ENCODE peak calls at places on chromosomes 4 and X, in six cellular contexts. I is GM12891, V is K562, K is HepG2, C is H1, F is GM12878. A is an unnamed sample.

GRCh38 chrX:67100031-67100884 is 443.6 kb upstream of the AR start:
- DNase-seq in C (no peak), I (no peak), K (no peak), V (no peak), F (no peak), A (no peak)

GRCh38 chrX:10773318-10773717 is 152.9 kb upstream of the MID1 start:
- DNase-seq in V (no peak), K (no peak), F (no peak), C (no peak), I (no peak), A (no peak)

GRCh38 chr4:112889619-112890294 is 159.7 kb upstream of the ANK2 start:
- DNase-seq in C (no peak), F (peak; percentile 23), V (no peak), K (no peak), I (no peak), A (no peak)

GRCh38 chr4:31580843-31581242 is 860.7 kb downstream of the PCDH7 start:
- DNase-seq in F (no peak), K (no peak), C (no peak), I (no peak), V (no peak), A (no peak)

GRCh38 chr4:106986486-106986885 is 49.6 kb downstream of the DKK2 start:
- DNase-seq in K (no peak), F (no peak), V (no peak), C (no peak), I (no peak), A (no peak)

GRCh38 chrX:120020305-120020704 is 57.2 kb downstream of the RHOXF2B start:
- DNase-seq in C (no peak), I (no peak), K (no peak), V (no peak), F (no peak), A (no peak)

GRCh38 chrX:28058906-28059305 is 77.7 kb upstream of the DCAF8L1 start:
- DNase-seq in C (no peak), K (no peak), V (no peak), F (no peak), I (no peak), A (no peak)

GRCh38 chr4:132076829-132077228 is 1072.3 kb upstream of the PCDH10 start:
- DNase-seq in V (no peak), C (no peak), I (no peak), K (no peak), F (no peak), A (no peak)

GRCh38 chrX:16573781-16574180 is 76.2 kb upstream of the S100G start:
- DNase-seq in C (no peak), F (no peak), I (no peak), V (no peak), K (no peak), A (no peak)

GRCh38 chrX:135931644-135932487 is 38.4 kb downstream of the SAGE1 start:
- DNase-seq in I (peak; percentile 6), V (peak; percentile 56), F (no peak), K (peak; percentile 15), C (peak; percentile 10), A (no peak)

GRCh38 chrX:793216-793770 is 162.7 kb downstream of the SHOX start:
- DNase-seq in K (no peak), V (no peak), C (no peak), F (no peak), I (no peak), A (no peak)

GRCh38 chr4:122764808-122765189 is 32.3 kb downstream of the BBS12 start:
- DNase-seq in K (no peak), V (no peak), C (no peak), I (no peak), F (no peak), A (no peak)

GRCh38 chr4:181845617-181846016 is 397.6 kb upstream of the TENM3 start:
- DNase-seq in F (no peak), I (no peak), V (no peak), C (no peak), K (no peak), A (no peak)

GRCh38 chrX:153689654-153690465 is 2.1 kb downstream of the SLC6A8 start:
- DNase-seq in V (peak; percentile 60), F (no peak), I (no peak), C (no peak), K (no peak), A (no peak)

GRCh38 chr4:688695-689497 is at the start of gene SLC49A3:
- DNase-seq in C (no peak), K (no peak), I (no peak), V (no peak), F (no peak), A (no peak)

GRCh38 chr4:183178201-183178600 is 79.1 kb downstream of the WWC2 start:
- DNase-seq in K (no peak), C (no peak), F (no peak), V (no peak), I (no peak), A (no peak)

GRCh38 chr4:90181644-90182043 is 54.5 kb downstream of the CCSER1 start:
- DNase-seq in C (no peak), I (no peak), K (no peak), F (no peak), V (no peak), A (no peak)

GRCh38 chr4:152640058-152640921 is 39.5 kb downstream of the TMEM154 start:
- DNase-seq in F (no peak), I (no peak), V (peak; percentile 42), C (no peak), K (no peak), A (no peak)

GRCh38 chrX:154890990-154891639 is 5.0 kb downstream of the F8A1 start:
- DNase-seq in K (no peak), V (no peak), F (no peak), I (no peak), C (no peak), A (no peak)

GRCh38 chr4:6527259-6527658 is 47.7 kb upstream of the MAN2B2 start:
- DNase-seq in C (no peak), K (no peak), F (no peak), V (no peak), I (no peak), A (no peak)

GRCh38 chr4:86235549-86235948 is 124.3 kb downstream of the MAPK10 start:
- DNase-seq in K (no peak), C (no peak), I (no peak), F (no peak), V (no peak), A (no peak)

GRCh38 chr4:169248645-169249044 is 22.1 kb downstream of the SH3RF1 start:
- DNase-seq in I (no peak), K (no peak), C (no peak), F (no peak), V (no peak), A (no peak)

GRCh38 chr4:169246957-169247396 is 23.8 kb downstream of the SH3RF1 start:
- DNase-seq in V (no peak), F (no peak), I (no peak), K (no peak), C (no peak), A (no peak)

GRCh38 chr4:169251291-169252235 is 19.2 kb downstream of the SH3RF1 start:
- DNase-seq in I (no peak), V (no peak), F (no peak), C (no peak), K (peak; percentile 82), A (no peak)

GRCh38 chr4:169250796-169251195 is 20.0 kb downstream of the SH3RF1 start:
- DNase-seq in F (no peak), K (peak; percentile 60), V (no peak), I (no peak), C (no peak), A (no peak)

GRCh38 chr4:169249214-169249973 is 21.4 kb downstream of the SH3RF1 start:
- DNase-seq in V (no peak), F (no peak), C (no peak), I (no peak), K (peak; percentile 90), A (no peak)
- TF ChIP-seq POLR2A in V (no peak), F (no peak), C (no peak), I (no peak), K (no peak), A (no peak)

GRCh38 chr4:184748251-184748652 is 14.4 kb upstream of the CENPU start:
- DNase-seq in F (no peak), K (no peak), I (no peak), V (no peak), C (no peak), A (no peak)
- TF ChIP-seq TAF1 in F (no peak), K (no peak), I (no peak), V (no peak), C (no peak), A (no peak)

GRCh38 chr4:11427201-11427996 is 1.3 kb downstream of the HS3ST1 start:
- DNase-seq in V (no peak), K (no peak), I (no peak), C (no peak), F (no peak), A (no peak)

GRCh38 chr4:11429646-11430045 is 952 bp upstream of the HS3ST1 start:
- DNase-seq in I (no peak), V (no peak), F (no peak), C (no peak), K (no peak), A (no peak)

GRCh38 chr4:11428161-11428700 is 463 bp downstream of the HS3ST1 start:
- DNase-seq in I (no peak), C (no peak), K (no peak), F (no peak), V (no peak), A (no peak)

GRCh38 chr4:11426716-11427115 is 2.0 kb downstream of the HS3ST1 start:
- DNase-seq in I (no peak), K (no peak), C (no peak), V (no peak), F (no peak), A (no peak)

DNA sequence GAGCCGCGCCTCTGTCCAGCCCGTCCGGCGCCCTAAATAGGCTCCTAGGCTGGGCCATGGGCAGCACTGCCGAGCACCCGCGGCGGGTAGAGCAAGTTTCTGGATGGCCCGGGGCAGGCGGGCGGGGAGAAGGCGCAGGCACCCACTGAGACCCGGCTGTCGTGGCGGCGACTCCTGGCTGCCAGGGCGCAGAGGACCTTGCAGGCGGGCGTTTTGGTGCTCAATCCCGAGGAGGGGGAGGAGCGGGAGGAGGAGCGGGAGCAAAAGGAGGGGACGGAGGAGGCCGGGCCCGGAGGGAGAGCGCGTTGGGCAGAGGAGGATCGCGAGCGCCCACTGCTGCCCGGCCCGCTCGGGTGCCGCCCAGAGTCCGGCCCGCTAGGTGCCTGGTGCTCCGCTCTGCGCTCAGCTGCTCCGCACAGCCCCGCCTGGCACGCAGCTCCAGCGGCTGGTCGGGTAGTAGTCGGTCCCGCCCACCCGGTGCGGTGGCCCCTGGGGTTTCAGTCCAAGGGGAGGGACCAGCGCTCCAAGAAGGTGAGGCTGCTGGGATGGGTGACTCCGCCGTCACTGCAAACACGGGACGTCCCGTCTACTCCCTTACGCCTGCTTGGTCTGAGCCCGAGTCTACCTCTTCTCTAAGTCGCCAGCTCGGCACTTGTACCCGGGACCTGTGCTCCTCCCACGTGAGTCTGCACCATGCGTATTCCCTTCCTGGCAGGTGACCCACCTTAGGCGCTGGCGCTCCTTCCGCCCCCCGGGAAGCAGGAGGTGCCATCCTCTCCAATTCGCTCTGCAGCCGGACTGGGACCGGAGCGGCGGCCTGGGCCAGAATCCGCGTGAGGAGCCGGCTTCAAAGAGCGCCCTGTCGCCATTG is at the start of gene HS3ST1:
- DNase-seq in V (no peak), F (no peak), C (peak; percentile 68), I (peak; percentile 67), K (no peak), A (peak; percentile 59)
- TF ChIP-seq POLR2A in V (no peak), F (no peak), C (no peak), I (no peak), K (no peak), A (no peak)

DNA sequence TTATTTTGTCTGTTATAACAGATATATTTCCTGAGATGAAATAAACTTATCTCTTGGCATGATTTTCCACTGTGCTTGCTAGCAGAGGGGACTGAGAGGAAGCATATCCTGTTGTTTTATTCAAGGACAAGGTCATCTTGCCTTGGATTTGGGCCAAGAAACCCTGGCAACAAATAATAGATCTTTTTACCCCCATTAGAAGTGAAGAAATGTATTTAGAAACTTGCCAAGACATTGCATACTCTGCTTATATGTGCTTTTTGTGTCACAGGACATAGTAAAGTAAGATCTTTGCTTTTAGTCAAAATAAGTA is 170.2 kb downstream of the RAPGEF2 start:
- DNase-seq in V (no peak), F (no peak), I (no peak), C (no peak), K (peak; percentile 67), A (no peak)
- TF ChIP-seq TAF1 in V (no peak), F (no peak), I (no peak), C (no peak), K (no peak), A (no peak)